ENCODE peak calls at places on chromosomes 4 and X, in eight cellular contexts. O, J, G, N, E, U, T and S are unnamed samples.

GRCh38 chrX:25275159-25275558 is 259.4 kb upstream of the ARX start:
- DNase-seq in J (no peak), G (no peak), O (no peak), U (no peak), N (no peak), E (no peak), T (no peak), S (no peak)

GRCh38 chr4:3517731-3518510 is 14.3 kb downstream of the LRPAP1 start:
- DNase-seq in T (no peak), N (no peak), G (no peak), E (no peak), U (no peak), O (no peak), J (no peak), S (no peak)

GRCh38 chr4:186920486-186920885 is 196.8 kb upstream of the FAT1 start:
- DNase-seq in T (no peak), U (no peak), J (no peak), E (no peak), N (no peak), O (no peak), G (no peak), S (no peak)

GRCh38 chr4:17173300-17173699 is 274.9 kb upstream of the LDB2 start:
- DNase-seq in E (no peak), O (peak; percentile 10), U (no peak), J (peak; percentile 15), N (peak; percentile 16), G (no peak), T (no peak), S (no peak)

GRCh38 chr4:38753021-38753806 is 29.6 kb downstream of the TLR10 start:
- DNase-seq in E (no peak), J (no peak), O (no peak), G (no peak), N (peak; percentile 52), U (no peak), T (no peak), S (no peak)

GRCh38 chr4:57109847-57110634 is at the start of gene IGFBP7:
- DNase-seq in E (peak; percentile 13), O (no peak), N (peak; percentile 22), J (peak; percentile 61), U (no peak), G (no peak), T (peak; percentile 62), S (no peak)

GRCh38 chrX:40391662-40392061 is 189.1 kb upstream of the ATP6AP2 start:
- DNase-seq in J (no peak), G (no peak), U (no peak), N (no peak), O (no peak), T (no peak), E (peak; percentile 42), S (no peak)

GRCh38 chrX:16873106-16873505 is 2.9 kb upstream of the RBBP7 start:
- DNase-seq in T (no peak), E (no peak), G (no peak), J (no peak), U (no peak), O (peak; percentile 58), N (no peak), S (no peak)

GRCh38 chr4:156559346-156559745 is 412.3 kb downstream of the PDGFC start:
- DNase-seq in J (no peak), U (no peak), T (no peak), G (no peak), O (no peak), N (no peak), E (no peak), S (no peak)

GRCh38 chrX:19065535-19065934 is 56.7 kb downstream of the ADGRG2 start:
- DNase-seq in E (no peak), G (no peak), J (no peak), N (no peak), U (no peak), T (no peak), O (no peak), S (no peak)

GRCh38 chrX:103779156-103779555 is 2.5 kb downstream of the PLP1 start:
- DNase-seq in N (no peak), J (peak; percentile 86), T (no peak), E (no peak), O (no peak), U (no peak), G (no peak), S (no peak)

GRCh38 chrX:50081282-50081955 is 119.4 kb downstream of the AKAP4 start:
- DNase-seq in E (peak; percentile 2), U (no peak), J (peak; percentile 70), G (no peak), N (peak; percentile 23), O (no peak), T (no peak), S (no peak)

GRCh38 chr4:156686120-156686519 is 285.5 kb downstream of the PDGFC start:
- DNase-seq in J (no peak), E (peak; percentile 1), N (no peak), G (no peak), T (no peak), U (no peak), O (no peak), S (no peak)

GRCh38 chr4:158783775-158784174 is 14.9 kb downstream of the FNIP2 start:
- DNase-seq in N (no peak), G (no peak), U (no peak), J (peak; percentile 43), E (no peak), T (no peak), O (no peak), S (no peak)

GRCh38 chr4:30844861-30845582 is 124.9 kb downstream of the PCDH7 start:
- DNase-seq in G (no peak), O (no peak), J (no peak), N (no peak), T (no peak), E (no peak), U (no peak), S (no peak)

GRCh38 chr4:109406337-109406931 is 27.2 kb upstream of the SEC24B start:
- DNase-seq in T (peak; percentile 84), U (no peak), E (peak; percentile 10), O (peak; percentile 67), J (peak; percentile 76), G (peak; percentile 14), N (peak; percentile 42), S (no peak)

GRCh38 chr4:183342541-183343533 is 20.6 kb upstream of the CLDN24 start:
- DNase-seq in G (no peak), E (no peak), T (no peak), O (no peak), J (no peak), U (no peak), N (no peak), S (no peak)

GRCh38 chr4:28686618-28687017 is 1826.0 kb downstream of the STIM2 start:
- DNase-seq in J (peak; percentile 7), G (no peak), E (peak; percentile 4), N (peak; percentile 69), O (peak; percentile 24), T (peak; percentile 55), U (no peak), S (no peak)

GRCh38 chr4:177051473-177052060 is 258.1 kb upstream of the NEIL3 start:
- DNase-seq in U (no peak), G (no peak), E (no peak), T (peak; percentile 69), O (peak; percentile 51), N (peak; percentile 38), J (peak; percentile 45), S (no peak)

GRCh38 chrX:21770631-21771321 is 12.9 kb upstream of the SMPX start:
- DNase-seq in O (no peak), J (no peak), T (no peak), G (no peak), U (no peak), E (no peak), N (no peak), S (no peak)

GRCh38 chr4:81378398-81378797 is 93.3 kb downstream of the RASGEF1B start:
- DNase-seq in G (no peak), N (no peak), J (no peak), O (no peak), U (no peak), T (no peak), E (peak; percentile 22), S (no peak)

GRCh38 chrX:25206761-25207160 is 191.0 kb upstream of the ARX start:
- DNase-seq in U (no peak), T (no peak), N (no peak), J (no peak), G (no peak), O (no peak), E (no peak), S (no peak)

GRCh38 chr4:176044589-176044951 is 21.1 kb upstream of the WDR17 start:
- DNase-seq in E (no peak), O (no peak), U (no peak), G (no peak), J (no peak), T (no peak), N (no peak), S (no peak)